ENCODE peak calls at places on chromosomes 6 and 20, in five cellular contexts. D, G, O, R and S are unnamed samples.

GRCh38 chr6:88761237-88762031 is 202.0 kb downstream of the RNGTT start:
- DNase-seq in D (no peak), G (no peak), O (no peak), R (no peak), S (no peak)

GRCh38 chr6:56708810-56709597 is 66.3 kb upstream of the DST start:
- DNase-seq in D (no peak), G (no peak), O (no peak), R (peak; percentile 76), S (no peak)

GRCh38 chr6:110475255-110475654 is 1.2 kb downstream of the SLC22A16 start:
- DNase-seq in D (no peak), G (no peak), O (no peak), R (no peak), S (no peak)

GRCh38 chr6:160393966-160394653 is 45.9 kb downstream of the SLC22A3 start:
- DNase-seq in D (no peak), G (no peak), O (no peak), R (no peak), S (peak; percentile 27)

GRCh38 chr6:89371849-89372505 is 19.5 kb upstream of the UBE2J1 start:
- DNase-seq in D (peak; percentile 81), G (peak; percentile 79), O (no peak), R (peak; percentile 26), S (peak; percentile 84)

GRCh38 chr6:1538810-1539482 is 70.8 kb upstream of the FOXC1 start:
- DNase-seq in D (no peak), G (no peak), O (no peak), R (no peak), S (no peak)

GRCh38 chr6:7311920-7312615 is 931 bp downstream of the SSR1 start:
- DNase-seq in D (no peak), G (no peak), O (no peak), R (peak; percentile 35), S (no peak)

GRCh38 chr6:128167552-128167951 is 266.7 kb upstream of the THEMIS start:
- DNase-seq in D (no peak), G (no peak), O (no peak), R (no peak), S (no peak)

GRCh38 chr6:129684323-129684884 is 25.6 kb downstream of the ARHGAP18 start:
- DNase-seq in D (no peak), G (no peak), O (no peak), R (no peak), S (no peak)

GRCh38 chr6:4936681-4937041 is 67.2 kb downstream of the RPP40 start:
- DNase-seq in D (no peak), G (no peak), O (no peak), R (peak; percentile 80), S (no peak)

GRCh38 chr6:63615590-63615989 is 20.0 kb upstream of the PHF3 start:
- DNase-seq in D (no peak), G (no peak), O (no peak), R (peak; percentile 27), S (no peak)

GRCh38 chr6:12233693-12234551 is 56.2 kb upstream of the EDN1 start:
- DNase-seq in D (no peak), G (peak; percentile 14), O (peak; percentile 58), R (peak; percentile 84), S (no peak)

GRCh38 chr6:24600903-24601302 is 45.1 kb downstream of the KIAA0319 start:
- DNase-seq in D (no peak), G (no peak), O (no peak), R (no peak), S (no peak)

GRCh38 chr6:24936641-24937317 is 1.0 kb upstream of the RIPOR2 start:
- DNase-seq in D (no peak), G (no peak), O (no peak), R (peak; percentile 58), S (no peak)

GRCh38 chr6:35011096-35012041 is 122.3 kb downstream of the ANKS1A start:
- DNase-seq in D (no peak), G (no peak), O (no peak), R (no peak), S (no peak)

GRCh38 chr6:4162345-4162744 is 27.0 kb upstream of the ECI2 start:
- DNase-seq in D (no peak), G (no peak), O (no peak), R (no peak), S (no peak)

GRCh38 chr20:9966966-9967365 is 67.8 kb upstream of the ANKEF1 start:
- DNase-seq in D (no peak), G (no peak), O (no peak), R (no peak), S (no peak)

GRCh38 chr6:96015791-96016776 is at the start of gene FUT9:
- DNase-seq in D (peak; percentile 56), G (peak; percentile 62), O (no peak), R (no peak), S (peak; percentile 75)

GRCh38 chr20:48195121-48195870 is 410.0 kb upstream of the SULF2 start:
- DNase-seq in D (no peak), G (no peak), O (no peak), R (no peak), S (no peak)

GRCh38 chr6:42294759-42295158 is 77.1 kb upstream of the MRPS10 start:
- DNase-seq in D (no peak), G (no peak), O (peak; percentile 76), R (peak; percentile 76), S (no peak)

GRCh38 chr6:24494726-24495515 is at the start of gene ALDH5A1:
- DNase-seq in D (peak; percentile 76), G (peak; percentile 77), O (no peak), R (peak; percentile 38), S (peak; percentile 79)

GRCh38 chr6:105781248-105781647 is 304.9 kb upstream of the PRDM1 start:
- DNase-seq in D (no peak), G (no peak), O (no peak), R (no peak), S (no peak)

GRCh38 chr20:44572551-44573500 is 9.6 kb upstream of the PKIG start:
- DNase-seq in D (peak; percentile 80), G (no peak), O (peak; percentile 69), R (peak; percentile 89), S (no peak)

GRCh38 chr6:5433324-5433723 is 172.0 kb downstream of the FARS2 start:
- DNase-seq in D (no peak), G (no peak), O (no peak), R (no peak), S (no peak)

GRCh38 chr20:25399038-25399430 is 8.4 kb upstream of the ABHD12 start:
- DNase-seq in D (no peak), G (peak; percentile 30), O (peak; percentile 58), R (peak; percentile 83), S (no peak)

GRCh38 chr6:66210964-66211363 is 503.9 kb upstream of the EYS start:
- DNase-seq in D (no peak), G (no peak), O (no peak), R (no peak), S (no peak)

GRCh38 chr6:147005499-147005898 is 198.7 kb upstream of the STXBP5 start:
- DNase-seq in D (no peak), G (peak; percentile 8), O (no peak), R (no peak), S (no peak)
- TF ChIP-seq CTCF in D (no peak), G (peak; percentile 41), O (peak; percentile 31), R (no peak), S (no peak)

DNA sequence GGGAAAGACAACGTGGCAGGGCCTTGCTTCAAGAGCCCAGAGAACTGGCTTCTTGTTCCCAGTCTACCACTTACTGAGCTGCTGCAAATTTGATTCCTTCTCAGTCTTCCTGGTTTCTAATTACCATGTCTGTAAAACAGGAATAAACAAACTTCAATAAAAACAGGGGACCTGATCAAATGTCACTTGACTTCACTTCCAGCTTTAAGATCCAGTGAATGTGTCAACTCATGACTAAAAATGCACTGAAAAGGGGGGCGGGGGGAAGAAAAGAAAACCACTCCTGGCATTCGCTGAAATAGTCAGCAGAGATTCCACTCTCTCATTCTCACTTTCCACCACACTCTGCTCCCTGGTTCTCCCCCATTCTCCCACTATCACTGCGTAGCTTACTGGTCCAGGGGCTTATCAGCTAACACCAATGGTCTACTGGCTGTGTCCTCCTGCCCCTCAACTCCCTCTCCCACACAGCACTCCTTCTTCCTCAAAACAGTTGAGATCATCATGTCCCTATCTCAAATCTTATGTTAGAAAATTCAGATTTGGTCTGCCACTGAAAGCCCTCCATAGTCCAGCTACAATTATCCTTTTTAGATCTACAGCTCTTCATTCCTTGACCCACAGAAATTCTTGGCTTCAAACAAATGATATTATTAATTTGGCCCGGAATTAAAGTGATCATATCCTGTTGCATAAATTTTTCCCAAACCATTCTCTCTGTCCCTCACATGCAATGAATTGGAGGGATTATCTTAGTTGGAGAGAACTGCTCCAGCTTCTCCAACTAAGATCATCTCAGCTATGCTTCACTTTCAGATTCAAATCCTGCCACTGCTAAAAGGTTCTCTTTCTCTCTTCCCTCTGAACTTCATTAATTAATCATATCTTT is 494.4 kb upstream of the MARCKS start:
- DNase-seq in D (no peak), G (no peak), O (no peak), R (peak; percentile 20), S (no peak)
- TF ChIP-seq CTCF in D (no peak), G (no peak), O (no peak), R (no peak), S (no peak)

GRCh38 chr6:136216503-136216902 is 33.6 kb downstream of the MTFR2 start:
- DNase-seq in D (no peak), G (no peak), O (no peak), R (no peak), S (no peak)
- TF ChIP-seq CTCF in D (no peak), G (no peak), O (no peak), R (no peak), S (no peak)

DNA sequence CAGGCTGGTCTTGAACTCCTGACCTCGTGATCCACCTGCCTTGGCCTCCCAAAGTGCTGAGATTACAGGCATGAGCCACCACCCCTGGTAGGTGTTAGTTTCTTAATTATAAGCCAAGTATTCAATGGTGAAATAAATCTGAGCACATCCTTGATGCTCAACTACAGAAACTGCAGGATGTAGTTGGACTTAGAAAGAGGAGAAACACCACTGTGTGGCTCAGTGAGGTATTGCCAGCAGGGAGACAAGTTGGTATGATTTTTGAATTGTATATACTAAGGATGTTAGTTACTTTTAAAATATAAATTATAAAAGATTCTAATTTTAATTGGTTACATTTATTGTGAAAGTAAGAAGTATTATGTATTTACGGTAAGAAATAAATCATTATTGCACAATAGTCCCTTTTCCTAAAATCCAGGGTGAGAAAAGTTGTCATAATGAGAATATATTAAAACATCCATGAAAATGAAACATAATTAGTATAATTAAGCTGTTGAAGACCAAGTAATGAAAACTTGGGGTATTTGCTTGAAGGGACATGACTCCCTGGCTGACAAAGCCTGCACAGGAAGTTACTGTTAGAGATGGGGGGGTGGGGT is 17.6 kb downstream of the SLC18B1 start:
- DNase-seq in D (no peak), G (no peak), O (no peak), R (peak; percentile 63), S (no peak)
- TF ChIP-seq CTCF in D (no peak), G (peak; percentile 33), O (peak; percentile 59), R (peak; percentile 62), S (no peak)

DNA sequence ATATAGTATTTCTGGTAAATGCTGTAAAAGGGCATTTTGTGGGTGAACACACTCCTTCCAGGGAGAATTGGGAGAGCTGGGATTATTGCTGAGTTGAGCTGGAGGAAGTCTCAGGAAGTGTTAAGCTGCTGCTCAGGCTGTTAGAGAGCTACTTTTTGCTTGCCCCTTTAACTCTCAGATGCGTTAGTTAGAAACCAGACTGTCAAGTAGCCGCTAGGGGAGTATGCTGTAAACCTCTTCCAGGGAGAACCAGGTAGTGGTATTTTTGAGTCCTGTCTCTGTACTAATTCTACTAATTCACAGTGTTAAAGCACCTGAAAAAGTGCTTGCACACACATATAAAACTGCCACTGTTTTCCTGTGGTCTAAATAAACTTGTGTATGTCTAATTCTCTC is 6.6 kb upstream of the GFRAL start:
- DNase-seq in D (no peak), G (no peak), O (no peak), R (no peak), S (no peak)
- TF ChIP-seq CTCF in D (no peak), G (no peak), O (no peak), R (no peak), S (no peak)

GRCh38 chr6:53151676-53152075 is 3.0 kb upstream of the GCM1 start:
- DNase-seq in D (no peak), G (peak; percentile 16), O (no peak), R (no peak), S (no peak)
- TF ChIP-seq CTCF in D (no peak), G (peak; percentile 49), O (peak; percentile 41), R (peak; percentile 11), S (no peak)